ENCODE peak calls at places on chromosomes 2 and 18, in eight cellular contexts. P, N, C, W, Q, G, B and M are unnamed samples.

GRCh38 chr2:231545105-231545902 is 15.1 kb upstream of the NMUR1 start:
- DNase-seq in P (peak), N (no peak), C (no peak), W (no peak), Q (peak), G (no peak), B (peak), M (no peak)

GRCh38 chr2:138897274-138897673 is 117.1 kb upstream of the NXPH2 start:
- DNase-seq in P (no peak), N (no peak), C (no peak), W (no peak), Q (no peak), G (no peak), B (no peak), M (no peak)

GRCh38 chr2:234483568-234484251 is 13.2 kb downstream of the ARL4C start:
- DNase-seq in P (peak), N (no peak), C (no peak), W (no peak), Q (peak), G (no peak), B (no peak), M (no peak)

GRCh38 chr18:73235491-73235890 is 367.7 kb upstream of the NETO1 start:
- DNase-seq in P (no peak), N (peak), C (no peak), W (peak), Q (no peak), G (peak), B (peak), M (no peak)

GRCh38 chr18:75896865-75897264 is 469.4 kb upstream of the SMIM21 start:
- DNase-seq in P (no peak), N (no peak), C (no peak), W (no peak), Q (no peak), G (no peak), B (peak), M (no peak)

GRCh38 chr2:54639609-54640008 is 83.9 kb upstream of the EML6 start:
- DNase-seq in P (no peak), N (no peak), C (no peak), W (no peak), Q (no peak), G (no peak), B (peak), M (no peak)

GRCh38 chr2:74745766-74746165 is 88.2 kb upstream of the HK2 start:
- DNase-seq in P (no peak), N (no peak), C (no peak), W (no peak), Q (no peak), G (no peak), B (no peak), M (no peak)

GRCh38 chr18:39344487-39344886 is 1778.9 kb upstream of the CELF4 start:
- DNase-seq in P (no peak), N (no peak), C (no peak), W (no peak), Q (no peak), G (no peak), B (no peak), M (no peak)

GRCh38 chr2:88874063-88874657 is 182.7 kb downstream of the RPIA start:
- DNase-seq in P (peak), N (peak), C (no peak), W (peak), Q (peak), G (peak), B (peak), M (peak)

GRCh38 chr2:113041871-113042270 is 10.8 kb downstream of the IL36B start:
- DNase-seq in P (no peak), N (no peak), C (no peak), W (no peak), Q (no peak), G (no peak), B (no peak), M (no peak)

GRCh38 chr18:505483-506122 is 5.1 kb upstream of the COLEC12 start:
- DNase-seq in P (no peak), N (no peak), C (no peak), W (no peak), Q (no peak), G (no peak), B (no peak), M (no peak)

GRCh38 chr18:74631242-74632087 is 33.8 kb downstream of the ZNF407 start:
- DNase-seq in P (no peak), N (no peak), C (no peak), W (peak), Q (no peak), G (peak), B (no peak), M (no peak)

GRCh38 chr2:37436324-37436723 is 91.9 kb downstream of the QPCT start:
- DNase-seq in P (no peak), N (no peak), C (no peak), W (no peak), Q (no peak), G (no peak), B (no peak), M (no peak)

GRCh38 chr2:33116799-33117198 is 170.0 kb downstream of the LTBP1 start:
- DNase-seq in P (no peak), N (no peak), C (no peak), W (no peak), Q (no peak), G (no peak), B (no peak), M (no peak)

GRCh38 chr2:159617651-159618050 is 1.3 kb upstream of the BAZ2B start:
- DNase-seq in P (no peak), N (no peak), C (no peak), W (no peak), Q (no peak), G (no peak), B (peak), M (peak)

GRCh38 chr2:232878855-232879617 is 9.0 kb downstream of the SNORC start:
- DNase-seq in P (no peak), N (no peak), C (no peak), W (no peak), Q (no peak), G (no peak), B (no peak), M (no peak)

GRCh38 chr2:47083485-47083884 is 71.6 kb downstream of the STPG4 start:
- DNase-seq in P (no peak), N (no peak), C (no peak), W (no peak), Q (no peak), G (no peak), B (no peak), M (no peak)

GRCh38 chr2:111995148-111995547 is 59.9 kb upstream of the TMEM87B start:
- DNase-seq in P (no peak), N (no peak), C (no peak), W (no peak), Q (no peak), G (no peak), B (no peak), M (no peak)

GRCh38 chr18:45760443-45761036 is 36.6 kb downstream of the SLC14A1 start:
- DNase-seq in P (no peak), N (no peak), C (no peak), W (no peak), Q (no peak), G (no peak), B (no peak), M (peak)

GRCh38 chr2:241009601-241010530 is 11.4 kb downstream of the SNED1 start:
- DNase-seq in P (peak), N (peak), C (no peak), W (peak), Q (no peak), G (peak), B (no peak), M (no peak)

GRCh38 chr2:23940262-23940975 is at the start of gene UBXN2A:
- DNase-seq in P (peak), N (peak), C (peak), W (peak), Q (peak), G (no peak), B (peak), M (peak)

GRCh38 chr2:165109915-165110314 is 93.9 kb downstream of the SCN3A start:
- DNase-seq in P (no peak), N (no peak), C (no peak), W (no peak), Q (no peak), G (no peak), B (no peak), M (no peak)

GRCh38 chr2:112305132-112305531 is 29.7 kb downstream of the ZC3H6 start:
- DNase-seq in P (no peak), N (no peak), C (no peak), W (no peak), Q (no peak), G (no peak), B (no peak), M (no peak)

GRCh38 chr2:223594259-223594658 is 7.9 kb downstream of the SCG2 start:
- DNase-seq in P (no peak), N (no peak), C (no peak), W (no peak), Q (no peak), G (no peak), B (no peak), M (no peak)

GRCh38 chr2:27653397-27653796 is 10.0 kb downstream of the SUPT7L start:
- DNase-seq in P (no peak), N (no peak), C (no peak), W (no peak), Q (no peak), G (no peak), B (peak), M (no peak)

GRCh38 chr18:41871229-41872000 is 83.6 kb upstream of the PIK3C3 start:
- DNase-seq in P (no peak), N (no peak), C (no peak), W (no peak), Q (no peak), G (no peak), B (no peak), M (no peak)

GRCh38 chr2:220106065-220106464 is 478.6 kb downstream of the SLC4A3 start:
- DNase-seq in P (no peak), N (no peak), C (no peak), W (no peak), Q (no peak), G (no peak), B (no peak), M (no peak)

GRCh38 chr2:64327510-64328414 is 126.2 kb upstream of the LGALSL start:
- DNase-seq in P (peak), N (peak), C (peak), W (no peak), Q (peak), G (no peak), B (no peak), M (no peak)

GRCh38 chr2:186645999-186646398 is 47.9 kb upstream of the FAM171B start:
- DNase-seq in P (no peak), N (no peak), C (no peak), W (no peak), Q (no peak), G (no peak), B (no peak), M (no peak)

GRCh38 chr2:223306371-223306770 is 254.4 kb downstream of the KCNE4 start:
- DNase-seq in P (no peak), N (no peak), C (no peak), W (peak), Q (no peak), G (peak), B (peak), M (no peak)

GRCh38 chr2:86615596-86615995 is 8.1 kb downstream of the RNF103 start:
- DNase-seq in P (no peak), N (no peak), C (no peak), W (no peak), Q (no peak), G (no peak), B (no peak), M (no peak)